ENCODE peak calls at places on chromosomes 2 and 18, in four cellular contexts. E is heart left ventricle, G is progenitor cell of endocrine pancreas, O is H7. S is an unnamed sample.

GRCh38 chr18:9506046-9506792 is 30.9 kb downstream of the RALBP1 start:
- DNase-seq in E (no peak), G (no peak), O (no peak), S (no peak)

GRCh38 chr2:109663721-109664120 is 49.6 kb downstream of the SOWAHC start:
- DNase-seq in E (peak; percentile 64), G (no peak), O (no peak), S (no peak)

GRCh38 chr2:215612770-215613169 is 176.9 kb upstream of the FN1 start:
- DNase-seq in E (no peak), G (no peak), O (no peak), S (no peak)

GRCh38 chr2:159030674-159031380 is 62.4 kb downstream of the TANC1 start:
- DNase-seq in E (peak; percentile 75), G (no peak), O (peak; percentile 38), S (no peak)

GRCh38 chr2:145617906-145618305 is 1098.0 kb upstream of the ZEB2 start:
- DNase-seq in E (no peak), G (no peak), O (no peak), S (no peak)

GRCh38 chr2:129112181-129112580 is 793.5 kb upstream of the HS6ST1 start:
- DNase-seq in E (no peak), G (no peak), O (no peak), S (no peak)

GRCh38 chr18:3793545-3793944 is 343.6 kb downstream of the TGIF1 start:
- DNase-seq in E (no peak), G (no peak), O (no peak), S (no peak)

GRCh38 chr2:237866119-237866621 is 6.7 kb downstream of the RAMP1 start:
- DNase-seq in E (no peak), G (no peak), O (peak; percentile 10), S (no peak)

GRCh38 chr2:160666019-160666676 is 172.5 kb upstream of the RBMS1 start:
- DNase-seq in E (no peak), G (no peak), O (no peak), S (no peak)

GRCh38 chr2:39203382-39203781 is 40.4 kb downstream of the CDKL4 start:
- DNase-seq in E (no peak), G (no peak), O (no peak), S (no peak)

GRCh38 chr2:215396595-215397313 is 39.1 kb downstream of the FN1 start:
- DNase-seq in E (no peak), G (no peak), O (no peak), S (no peak)

GRCh38 chr18:63188063-63188462 is 131.5 kb downstream of the BCL2 start:
- DNase-seq in E (no peak), G (no peak), O (no peak), S (no peak)

GRCh38 chr2:105052773-105053172 is 14.9 kb downstream of the MRPS9 start:
- DNase-seq in E (peak; percentile 41), G (no peak), O (no peak), S (no peak)

GRCh38 chr2:221477697-221478096 is 94.4 kb downstream of the EPHA4 start:
- DNase-seq in E (no peak), G (no peak), O (no peak), S (no peak)